ENCODE peak calls at places on chromosome 3, in five cellular contexts. R is AG09309, L is OCI-LY7, J is colonic mucosa, Q is left ventricle myocardium inferior. M is an unnamed sample.

GRCh38 chr3:75082845-75083244 is 468.4 kb upstream of the CNTN3 start:
- DNase-seq in J (no peak), R (no peak), L (no peak), Q (no peak), M (no peak)

GRCh38 chr3:189149203-189149602 is 22.6 kb upstream of the TPRG1 start:
- DNase-seq in J (no peak), R (no peak), L (no peak), Q (no peak), M (no peak)

GRCh38 chr3:105401691-105402149 is 35.0 kb downstream of the ALCAM start:
- DNase-seq in Q (no peak), L (no peak), J (no peak), R (no peak), M (no peak)

GRCh38 chr3:707041-707440 is 385.8 kb upstream of the CNTN6 start:
- DNase-seq in L (no peak), R (no peak), J (no peak), Q (no peak), M (no peak)

GRCh38 chr3:183381179-183381578 is 47.2 kb downstream of the MCF2L2 start:
- DNase-seq in R (no peak), L (no peak), J (no peak), Q (no peak), M (no peak)

GRCh38 chr3:27963519-27963918 is 241.4 kb upstream of the EOMES start:
- DNase-seq in J (no peak), L (no peak), Q (no peak), R (no peak), M (no peak)

GRCh38 chr3:64764386-64764929 is 76.7 kb upstream of the ADAMTS9 start:
- DNase-seq in L (no peak), R (no peak), J (no peak), Q (no peak), M (no peak)

GRCh38 chr3:148528024-148528423 is 169.7 kb upstream of the AGTR1 start:
- DNase-seq in L (no peak), J (no peak), Q (no peak), R (no peak), M (no peak)

GRCh38 chr3:144677118-144677517 is 705.5 kb downstream of the DIPK2A start:
- DNase-seq in J (no peak), R (no peak), L (no peak), Q (no peak), M (no peak)

GRCh38 chr3:108296239-108296638 is at the start of gene HHLA2:
- DNase-seq in R (no peak), J (peak; percentile 56), Q (no peak), L (no peak), M (no peak)

GRCh38 chr3:46904303-46905190 is 27.0 kb downstream of the PTH1R start:
- DNase-seq in L (no peak), R (no peak), J (no peak), Q (no peak), M (no peak)

GRCh38 chr3:102223139-102223538 is 211.7 kb upstream of the ZPLD1 start:
- DNase-seq in J (no peak), L (no peak), Q (no peak), R (no peak), M (no peak)

GRCh38 chr3:9340450-9341009 is 22.3 kb upstream of the THUMPD3 start:
- DNase-seq in J (no peak), L (no peak), Q (no peak), R (peak; percentile 52), M (no peak)

GRCh38 chr3:23333633-23334032 is 130.5 kb downstream of the UBE2E2 start:
- DNase-seq in Q (no peak), J (no peak), L (no peak), R (no peak), M (no peak)

GRCh38 chr3:182568756-182569155 is 224.5 kb upstream of the ATP11B start:
- DNase-seq in J (no peak), Q (no peak), L (no peak), R (no peak), M (no peak)

GRCh38 chr3:123688241-123688747 is 103.4 kb upstream of the HACD2 start:
- DNase-seq in L (no peak), J (no peak), Q (no peak), R (peak; percentile 87), M (no peak)

GRCh38 chr3:25423780-25424179 is 4.3 kb upstream of the RARB start:
- DNase-seq in Q (no peak), R (no peak), L (no peak), J (no peak), M (no peak)

GRCh38 chr3:123027292-123028232 is at the start of gene SEMA5B:
- DNase-seq in R (no peak), Q (peak; percentile 31), J (peak; percentile 23), L (no peak), M (peak; percentile 79)

GRCh38 chr3:115660646-115661442 is 37.5 kb downstream of the GAP43 start:
- DNase-seq in Q (peak; percentile 45), J (no peak), R (no peak), L (peak; percentile 12), M (no peak)

GRCh38 chr3:40313975-40314860 is 4.7 kb downstream of the EIF1B start:
- DNase-seq in R (no peak), J (no peak), Q (no peak), L (no peak), M (no peak)

GRCh38 chr3:16978234-16978920 is 93.6 kb downstream of the PLCL2 start:
- DNase-seq in R (peak; percentile 13), L (no peak), J (no peak), Q (no peak), M (no peak)

GRCh38 chr3:189172668-189173419 is 1.1 kb downstream of the TPRG1 start:
- DNase-seq in Q (no peak), L (no peak), J (no peak), R (no peak), M (no peak)

GRCh38 chr3:160105902-160106584 is 117.4 kb downstream of the IL12A start:
- DNase-seq in Q (no peak), L (no peak), J (no peak), R (no peak), M (no peak)

GRCh38 chr3:134753999-134754742 is 40.9 kb upstream of the EPHB1 start:
- DNase-seq in J (no peak), L (no peak), R (no peak), Q (no peak), M (peak; percentile 15)

GRCh38 chr3:117184574-117184973 is 475.0 kb downstream of the TUSC7 start:
- DNase-seq in J (no peak), Q (no peak), L (no peak), R (peak; percentile 38), M (no peak)

GRCh38 chr3:15794303-15794771 is 3.4 kb downstream of the ANKRD28 start:
- DNase-seq in R (no peak), J (no peak), Q (no peak), L (no peak), M (no peak)
- H3K4me3 ChIP-seq in R (peak overlapping the region; percentile 41), J (no peak overlapping the region), Q (no peak overlapping the region), L (no peak overlapping the region), M (no peak overlapping the region)

GRCh38 chr3:128276151-128276445 is 122.8 kb downstream of the EEFSEC start:
- DNase-seq in L (no peak), J (no peak), R (no peak), Q (no peak), M (no peak)

GRCh38 chr3:128273841-128274573 is 120.7 kb downstream of the EEFSEC start:
- DNase-seq in J (peak; percentile 14), L (no peak), Q (no peak), R (no peak), M (no peak)

GRCh38 chr3:128275316-128276150 is 122.3 kb downstream of the EEFSEC start:
- DNase-seq in J (no peak), L (no peak), R (no peak), Q (no peak), M (no peak)

GRCh38 chr3:128273116-128273840 is 120.0 kb downstream of the EEFSEC start:
- DNase-seq in Q (peak; percentile 67), R (no peak), L (no peak), J (no peak), M (no peak)

DNA sequence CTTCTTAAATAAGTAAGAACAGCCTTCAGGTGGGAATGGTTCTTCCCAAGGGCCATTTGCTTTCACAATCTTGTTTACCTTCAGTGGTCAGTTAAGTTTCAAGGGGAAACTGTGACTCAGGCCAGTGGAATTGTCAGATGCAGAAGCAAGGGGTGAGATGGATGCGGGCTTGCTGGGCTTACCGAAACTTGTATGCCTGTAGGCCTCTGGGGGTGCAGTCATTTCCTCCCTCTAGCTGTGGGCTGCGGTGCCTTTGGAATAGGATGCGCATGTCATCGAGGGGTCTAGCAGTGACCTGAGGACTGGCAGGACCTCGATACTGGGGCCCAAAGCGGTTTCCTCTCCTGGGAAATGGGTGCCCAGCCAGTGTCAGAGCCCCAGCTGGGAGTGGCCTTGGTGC is 121.6 kb downstream of the EEFSEC start:
- DNase-seq in R (peak; percentile 53), L (no peak), Q (no peak), J (no peak), M (no peak)
- TF ChIP-seq CTCF in R (no peak), L (no peak), Q (no peak), J (no peak), M (no peak)

DNA sequence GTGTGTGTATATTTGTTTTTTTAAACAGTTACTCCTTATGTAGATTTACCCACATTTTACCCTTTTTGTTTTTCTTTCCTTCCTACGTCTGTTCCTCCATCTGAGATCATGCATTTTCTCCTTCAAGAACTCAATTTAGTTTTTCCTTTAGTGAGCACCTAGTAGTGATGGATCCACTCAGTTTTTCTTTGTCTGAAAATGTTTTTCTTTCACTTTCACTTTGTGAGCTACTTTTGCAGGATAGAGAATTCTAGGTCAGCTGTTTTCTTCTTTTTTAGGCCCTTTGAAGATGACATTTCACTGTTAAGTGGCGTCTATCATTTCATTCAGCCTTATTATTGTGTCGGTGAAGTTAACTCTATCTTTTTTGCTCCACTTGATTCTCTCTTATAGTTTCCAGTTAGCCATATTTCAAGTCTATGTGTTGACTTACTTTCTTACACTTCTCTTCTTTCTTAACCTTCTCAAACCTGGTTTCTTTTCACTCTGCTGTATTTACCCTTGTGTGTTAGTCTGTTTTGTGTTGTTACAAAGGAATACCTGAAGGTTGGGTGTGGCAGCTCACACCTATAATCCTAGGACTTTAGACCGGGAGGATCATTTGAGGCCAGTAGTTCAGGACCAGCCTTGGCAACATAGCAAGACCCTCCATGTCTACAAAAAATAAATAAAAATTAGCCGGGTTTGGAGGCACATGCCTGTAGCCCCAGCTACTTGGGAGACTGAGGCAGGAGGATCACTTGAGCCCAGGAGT is 55.8 kb downstream of the PRKCI start:
- DNase-seq in J (peak; percentile 36), R (no peak), Q (no peak), L (peak; percentile 9), M (no peak)
- H3K4me3 ChIP-seq in J (no peak overlapping the region), R (no peak overlapping the region), Q (no peak overlapping the region), L (no peak overlapping the region), M (no peak overlapping the region)

DNA sequence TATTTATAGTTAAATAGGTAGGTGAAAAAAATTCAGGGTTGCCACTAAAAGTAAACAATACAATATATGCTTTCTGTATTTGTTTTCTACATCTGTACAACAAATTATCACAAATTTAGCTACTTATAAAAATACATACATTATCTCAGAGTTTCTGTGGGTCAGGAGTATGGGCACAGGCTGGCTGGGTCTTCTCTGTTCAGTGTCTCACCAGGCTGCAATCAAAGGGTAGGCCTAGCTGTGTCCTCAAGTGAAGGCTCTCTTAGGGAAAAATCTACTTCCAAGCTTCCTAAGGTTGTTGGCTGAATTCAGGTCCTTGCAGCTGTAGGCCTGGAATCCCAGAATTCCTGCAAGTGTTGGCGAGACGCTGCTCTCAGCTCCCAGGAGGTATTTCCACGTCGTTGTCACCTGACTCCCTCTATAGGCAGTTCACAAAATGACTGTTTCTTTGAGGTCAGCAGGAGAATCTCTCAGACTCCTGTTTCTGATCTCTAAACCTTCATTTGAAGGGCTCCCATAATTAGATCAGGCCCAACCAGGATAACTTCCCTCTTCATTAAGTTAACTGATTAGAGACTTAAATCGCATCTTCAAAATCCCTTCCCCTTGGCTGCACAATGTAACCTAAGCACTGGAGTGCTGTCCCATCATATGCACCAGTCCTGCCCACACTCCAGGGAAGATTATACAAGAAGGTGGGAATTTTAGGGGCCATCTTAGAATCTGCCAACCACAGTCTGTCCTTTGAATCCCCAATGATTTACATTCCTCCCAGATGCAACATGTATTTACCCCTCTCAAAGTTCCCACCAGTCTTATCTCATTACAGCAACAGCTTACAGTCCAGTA is 296.6 kb downstream of the SUCLG2 start:
- DNase-seq in L (peak; percentile 25), R (no peak), Q (no peak), J (no peak), M (peak; percentile 75)
- TF ChIP-seq CTCF in L (peak; percentile 76), R (peak; percentile 32), Q (peak; percentile 24), J (peak; percentile 34), M (peak; percentile 67)

M was measured in WERI-Rb-1.